ENCODE peak calls at places on chromosomes 3 and 15, in four cellular contexts. J is colonic mucosa, A is progenitor cell of endocrine pancreas, E is pancreas. G is an unnamed sample.

GRCh38 chr3:119206611-119207511 is 33.5 kb downstream of the UPK1B start:
- DNase-seq in E (peak; percentile 18), A (no peak), J (no peak), G (no peak)

GRCh38 chr3:30611613-30612421 is 5.4 kb downstream of the TGFBR2 start:
- DNase-seq in E (no peak), J (no peak), A (no peak), G (no peak)

GRCh38 chr15:68275165-68275746 is 2.3 kb upstream of the FEM1B start:
- DNase-seq in E (no peak), J (no peak), A (no peak), G (no peak)

GRCh38 chr3:187319699-187320302 is 28.3 kb upstream of the MASP1 start:
- DNase-seq in A (peak; percentile 51), E (peak; percentile 24), J (peak; percentile 71), G (no peak)

GRCh38 chr3:172918165-172918564 is 167.6 kb downstream of the ECT2 start:
- DNase-seq in J (no peak), A (no peak), E (peak; percentile 9), G (no peak)

GRCh38 chr15:48421362-48421761 is 90.1 kb downstream of the DUT start:
- DNase-seq in A (no peak), E (no peak), J (no peak), G (no peak)

GRCh38 chr3:168061332-168061996 is 34.3 kb downstream of the GOLIM4 start:
- DNase-seq in J (no peak), A (no peak), E (no peak), G (no peak)

GRCh38 chr3:31503456-31503855 is 29.3 kb upstream of the STT3B start:
- DNase-seq in E (no peak), A (no peak), J (no peak), G (no peak)

GRCh38 chr3:187212705-187213104 is 15.4 kb downstream of the RTP1 start:
- DNase-seq in J (no peak), E (no peak), A (no peak), G (no peak)

GRCh38 chr3:100087203-100087602 is 27.1 kb downstream of the FILIP1L start:
- DNase-seq in E (no peak), A (no peak), J (no peak), G (no peak)

GRCh38 chr3:3015472-3016089 is 94.6 kb downstream of the IL5RA start:
- DNase-seq in E (no peak), A (no peak), J (peak; percentile 30), G (no peak)

GRCh38 chr3:14454644-14455310 is 52.4 kb downstream of the SLC6A6 start:
- DNase-seq in E (no peak), J (no peak), A (no peak), G (no peak)

GRCh38 chr3:96000963-96001362 is 813.4 kb upstream of the EPHA6 start:
- DNase-seq in A (peak; percentile 14), E (no peak), J (peak; percentile 17), G (no peak)

GRCh38 chr15:67945951-67946700 is 106.3 kb upstream of the RNU6-1 start:
- DNase-seq in A (no peak), E (no peak), J (no peak), G (no peak)

GRCh38 chr15:59335197-59335786 is 37.4 kb downstream of the MYO1E start:
- DNase-seq in E (no peak), J (no peak), A (no peak), G (no peak)

GRCh38 chr15:83105450-83105849 is 2.0 kb upstream of the TM6SF1 start:
- DNase-seq in E (no peak), A (no peak), J (no peak), G (no peak)

GRCh38 chr3:149003653-149004305 is 12.4 kb downstream of the GYG1 start:
- DNase-seq in E (no peak), J (no peak), A (no peak), G (no peak)

GRCh38 chr3:186109897-186110803 is 1.3 kb upstream of the ETV5 start:
- DNase-seq in J (peak; percentile 30), E (peak; percentile 54), A (no peak), G (no peak)

GRCh38 chr3:173411288-173412064 is 13.9 kb downstream of the NLGN1 start:
- DNase-seq in J (peak; percentile 18), E (no peak), A (no peak), G (no peak)

GRCh38 chr3:171163724-171164465 is 137.4 kb upstream of the SLC2A2 start:
- DNase-seq in E (no peak), A (no peak), J (no peak), G (no peak)

GRCh38 chr3:55204417-55204816 is 276.6 kb upstream of the LRTM1 start:
- DNase-seq in E (no peak), J (no peak), A (no peak), G (no peak)

GRCh38 chr3:112688819-112689218 is 47.9 kb upstream of the CCDC80 start:
- DNase-seq in J (no peak), A (no peak), E (no peak), G (no peak)

GRCh38 chr3:23580337-23580736 is 225.4 kb upstream of the UBE2E1 start:
- DNase-seq in J (no peak), A (no peak), E (no peak), G (no peak)

GRCh38 chr3:45480218-45480617 is 91.8 kb downstream of the LARS2 start:
- DNase-seq in A (no peak), J (peak; percentile 53), E (no peak), G (no peak)

GRCh38 chr3:109804697-109805096 is 467.4 kb upstream of the DPPA4 start:
- DNase-seq in A (no peak), J (no peak), E (no peak), G (no peak)

GRCh38 chr3:179266701-179267211 is 15.8 kb upstream of the KCNMB3 start:
- DNase-seq in A (no peak), E (no peak), J (no peak), G (no peak)

GRCh38 chr15:100899601-100900000 is 19.6 kb upstream of the LRRK1 start:
- DNase-seq in A (no peak), J (no peak), E (no peak), G (no peak)

GRCh38 chr3:47392933-47393332 is 12.1 kb downstream of the PTPN23 start:
- DNase-seq in A (no peak), E (no peak), J (no peak), G (no peak)

DNA sequence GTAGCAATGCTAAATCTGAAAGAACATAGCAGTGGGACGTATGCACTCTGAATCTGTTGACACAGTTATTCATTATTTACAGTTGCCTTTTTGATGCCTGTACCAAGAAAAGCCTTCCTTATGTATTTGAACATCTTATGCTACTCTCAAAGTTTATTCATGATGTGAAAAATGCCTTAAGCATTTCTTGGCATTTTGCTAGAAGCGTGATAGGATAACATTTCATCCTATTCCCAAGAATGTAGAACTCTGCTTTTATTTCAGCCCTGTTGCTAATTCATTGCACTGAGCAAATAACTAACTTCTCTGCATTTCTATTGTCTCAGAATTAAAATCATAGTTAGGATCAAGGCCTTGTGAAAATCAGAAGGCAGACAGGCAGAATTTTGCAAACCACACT is 105.4 kb downstream of the STRIT1 start:
- DNase-seq in A (no peak), J (no peak), E (no peak), G (no peak)
- TF ChIP-seq CTCF in A (no peak), J (no peak), E (no peak), G (no peak)

DNA sequence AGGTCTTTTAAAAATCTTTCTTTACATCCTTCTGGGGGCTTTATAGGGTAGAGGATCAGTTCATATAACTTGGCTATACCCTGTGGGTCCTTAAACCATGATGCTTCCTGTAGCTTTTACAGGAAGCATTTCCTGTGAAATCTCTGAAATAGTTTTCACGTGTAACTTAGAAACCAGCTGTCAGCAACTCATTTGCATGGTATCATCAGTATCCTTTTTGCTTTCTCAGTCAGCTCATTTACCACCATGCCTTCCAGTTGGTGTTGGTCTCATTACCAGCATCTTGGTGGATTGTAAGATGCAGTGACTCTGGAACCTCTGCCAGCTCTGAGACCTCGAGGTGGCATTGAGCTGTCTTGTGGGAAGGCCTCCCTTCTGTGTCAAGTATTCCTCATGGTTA is 96.7 kb upstream of the MYZAP start:
- DNase-seq in J (no peak), E (no peak), A (no peak), G (no peak)
- TF ChIP-seq CTCF in J (no peak), E (no peak), A (no peak), G (no peak)

DNA sequence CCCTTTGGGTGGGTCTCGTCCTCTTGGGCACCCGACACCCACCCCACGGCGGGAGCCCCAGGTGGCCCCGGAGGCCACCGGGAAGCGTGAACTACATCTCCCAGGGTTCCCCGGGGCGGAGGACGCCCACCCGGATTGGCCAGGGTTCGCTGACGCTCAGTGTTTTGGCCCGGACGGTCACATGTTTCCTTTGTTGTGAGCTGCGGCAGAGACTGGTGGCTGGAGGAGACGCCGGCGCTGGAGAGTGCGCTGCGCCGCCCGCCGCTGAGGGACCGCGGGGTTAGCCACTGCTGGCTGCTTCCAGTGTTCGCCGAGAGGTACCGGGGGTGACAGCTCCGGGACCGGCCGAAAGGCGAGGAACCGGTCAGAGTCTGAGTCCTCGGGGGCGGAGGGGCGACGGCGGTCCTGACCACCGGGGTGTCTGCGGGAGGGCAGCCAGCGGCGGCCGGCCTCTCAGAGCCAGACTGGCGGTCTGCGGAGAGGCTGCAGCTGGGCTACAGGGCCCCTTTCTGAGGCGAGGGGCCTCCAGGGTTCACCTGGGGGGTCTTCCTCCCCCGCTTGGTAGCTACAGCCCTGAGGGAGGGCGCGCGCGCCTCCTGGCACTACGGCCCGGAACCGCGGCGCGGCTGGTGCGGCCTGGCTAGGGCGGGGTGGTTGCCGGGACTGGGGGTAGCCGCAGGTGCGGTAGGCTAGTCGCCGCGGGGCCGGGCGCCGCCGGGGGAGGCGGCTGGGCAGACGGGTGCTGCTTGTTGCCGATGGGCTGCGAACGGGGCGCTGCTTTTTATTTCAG is at the start of gene KLHL24:
- DNase-seq in J (peak; percentile 96), E (peak; percentile 91), A (peak; percentile 87), G (peak; percentile 97)
- TF ChIP-seq CTCF in J (no peak), E (no peak), A (no peak), G (peak; percentile 56)

GRCh38 chr3:11596387-11596786 is 47.3 kb downstream of the VGLL4 start:
- DNase-seq in E (no peak), A (no peak), J (no peak), G (no peak)
- TF ChIP-seq CTCF in E (no peak), A (no peak), J (no peak), G (no peak)

DNA sequence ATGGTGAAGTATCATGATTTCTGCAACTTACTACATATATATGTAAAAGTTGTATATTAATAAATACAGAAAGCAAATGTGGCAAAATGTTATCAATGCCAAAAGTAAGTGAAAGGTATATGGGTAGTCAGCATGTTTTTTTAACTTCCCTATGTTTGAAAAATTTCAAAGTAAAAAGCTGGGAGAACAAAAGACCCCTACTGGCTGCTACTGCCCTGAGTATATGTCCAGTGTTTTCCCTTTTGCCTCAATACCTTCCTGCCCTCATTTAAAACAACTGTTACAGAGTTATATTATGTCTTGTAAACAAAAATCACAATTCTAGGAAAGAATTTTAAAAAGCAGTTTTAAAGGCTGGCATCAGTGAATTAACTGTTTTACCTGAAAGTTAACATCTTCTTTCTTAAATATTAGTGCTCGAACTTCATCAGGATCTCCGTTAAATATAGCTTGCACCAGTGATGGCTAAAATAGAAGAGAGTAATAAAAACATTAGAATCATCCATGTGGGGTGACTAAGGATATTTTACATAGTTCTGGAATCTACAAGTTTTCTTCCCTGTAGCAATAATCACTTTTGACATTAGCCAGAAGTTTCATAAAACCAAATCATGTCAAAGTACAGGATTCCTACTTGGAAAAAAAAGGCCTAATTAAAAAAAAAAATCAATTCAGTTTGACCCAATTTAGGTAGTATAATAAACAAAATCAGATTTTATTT is 2.8 kb downstream of the ANKRD28 start:
- DNase-seq in E (no peak), A (no peak), J (no peak), G (no peak)
- TF ChIP-seq CTCF in E (no peak), A (no peak), J (no peak), G (peak; percentile 72)

GRCh38 chr15:81155375-81156218 is 21.5 kb downstream of the CFAP161 start:
- DNase-seq in A (no peak), E (peak; percentile 11), J (no peak), G (no peak)
- TF ChIP-seq CTCF in A (peak; percentile 47), E (no peak), J (peak; percentile 30), G (peak; percentile 88)